ENCODE peak calls at places on chromosomes 7 and 10, in eight cellular contexts. One of them, this sample, is unnamed. For H3K4me1, the result is how much of the 10 kb centered on the place peaks cover.

GRCh38 chr7:91020611-91021385 is 243.4 kb upstream of the FZD1 start:
- DNase-seq in effector memory CD4-positive, alpha-beta T cell: no peak
- DNase-seq in fibroblast of lung: no peak
- DNase-seq in breast epithelium: no peak
- DNase-seq in left lung: no peak
- DNase-seq in mesendoderm: no peak
- DNase-seq in psoas muscle: peak
- DNase-seq in HCT116: no peak
- DNase-seq in this sample: no peak

GRCh38 chr10:43781480-43782361 is 133.0 kb upstream of the ZNF32 start:
- DNase-seq in effector memory CD4-positive, alpha-beta T cell: no peak
- DNase-seq in fibroblast of lung: no peak
- DNase-seq in breast epithelium: no peak
- DNase-seq in left lung: no peak
- DNase-seq in mesendoderm: peak
- DNase-seq in psoas muscle: no peak
- DNase-seq in HCT116: no peak
- DNase-seq in this sample: no peak

GRCh38 chr7:107816053-107816566 is 13.1 kb upstream of the SLC26A3 start:
- DNase-seq in effector memory CD4-positive, alpha-beta T cell: no peak
- DNase-seq in fibroblast of lung: no peak
- DNase-seq in breast epithelium: no peak
- DNase-seq in left lung: no peak
- DNase-seq in mesendoderm: no peak
- DNase-seq in psoas muscle: no peak
- DNase-seq in HCT116: no peak
- DNase-seq in this sample: no peak

GRCh38 chr10:79162861-79163662 is 94.3 kb downstream of the ZMIZ1 start:
- DNase-seq in effector memory CD4-positive, alpha-beta T cell: no peak
- DNase-seq in fibroblast of lung: no peak
- DNase-seq in breast epithelium: peak
- DNase-seq in left lung: no peak
- DNase-seq in mesendoderm: no peak
- DNase-seq in psoas muscle: peak
- DNase-seq in HCT116: no peak
- DNase-seq in this sample: peak

GRCh38 chr10:47238331-47239095 is 61.5 kb upstream of the GDF10 start:
- DNase-seq in effector memory CD4-positive, alpha-beta T cell: no peak
- DNase-seq in fibroblast of lung: no peak
- DNase-seq in breast epithelium: no peak
- DNase-seq in left lung: no peak
- DNase-seq in mesendoderm: no peak
- DNase-seq in psoas muscle: no peak
- DNase-seq in HCT116: no peak
- DNase-seq in this sample: no peak

GRCh38 chr10:11345224-11346054 is 266.0 kb downstream of the USP6NL start:
- DNase-seq in effector memory CD4-positive, alpha-beta T cell: no peak
- DNase-seq in fibroblast of lung: no peak
- DNase-seq in breast epithelium: no peak
- DNase-seq in left lung: peak
- DNase-seq in mesendoderm: peak
- DNase-seq in psoas muscle: no peak
- DNase-seq in HCT116: peak
- DNase-seq in this sample: no peak

GRCh38 chr10:6493521-6494451 is 86.3 kb downstream of the PRKCQ start:
- DNase-seq in effector memory CD4-positive, alpha-beta T cell: no peak
- DNase-seq in fibroblast of lung: peak
- DNase-seq in breast epithelium: no peak
- DNase-seq in left lung: no peak
- DNase-seq in mesendoderm: peak
- DNase-seq in psoas muscle: no peak
- DNase-seq in HCT116: no peak
- DNase-seq in this sample: peak

GRCh38 chr10:99396471-99396870 is 34.0 kb downstream of the GOT1 start:
- DNase-seq in effector memory CD4-positive, alpha-beta T cell: no peak
- DNase-seq in fibroblast of lung: peak
- DNase-seq in breast epithelium: no peak
- DNase-seq in left lung: no peak
- DNase-seq in mesendoderm: peak
- DNase-seq in psoas muscle: no peak
- DNase-seq in HCT116: no peak
- DNase-seq in this sample: no peak

GRCh38 chr10:116912162-116912561 is 62.9 kb downstream of the ENO4 start:
- DNase-seq in effector memory CD4-positive, alpha-beta T cell: no peak
- DNase-seq in fibroblast of lung: no peak
- DNase-seq in breast epithelium: no peak
- DNase-seq in left lung: no peak
- DNase-seq in mesendoderm: no peak
- DNase-seq in psoas muscle: no peak
- DNase-seq in HCT116: no peak
- DNase-seq in this sample: no peak

GRCh38 chr10:18450298-18450697 is 201.1 kb downstream of the NSUN6 start:
- DNase-seq in effector memory CD4-positive, alpha-beta T cell: no peak
- DNase-seq in fibroblast of lung: no peak
- DNase-seq in breast epithelium: no peak
- DNase-seq in left lung: no peak
- DNase-seq in mesendoderm: no peak
- DNase-seq in psoas muscle: no peak
- DNase-seq in HCT116: no peak
- DNase-seq in this sample: no peak

DNA sequence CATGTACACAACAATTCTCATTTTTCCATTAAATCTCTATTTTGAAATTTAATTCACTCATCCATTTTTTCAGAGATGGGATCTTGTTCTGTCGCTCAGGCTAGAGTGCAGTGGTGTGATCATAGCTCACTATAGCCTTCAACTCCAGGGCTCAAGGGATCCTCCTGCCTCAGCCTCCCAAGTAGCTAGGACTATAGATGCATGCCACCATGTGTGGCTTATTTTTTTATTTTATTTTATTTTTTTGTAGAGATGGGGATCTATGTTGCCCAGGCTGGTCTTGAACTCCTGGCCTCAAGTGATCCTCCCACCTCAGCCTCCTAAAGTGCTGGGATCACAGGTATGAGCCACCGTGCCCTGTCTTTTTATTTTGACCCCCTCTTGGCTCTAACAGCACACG is 203.8 kb upstream of the KLF14 start:
- DNase-seq in effector memory CD4-positive, alpha-beta T cell: no peak
- DNase-seq in fibroblast of lung: no peak
- DNase-seq in breast epithelium: no peak
- DNase-seq in left lung: no peak
- DNase-seq in mesendoderm: no peak
- DNase-seq in psoas muscle: no peak
- DNase-seq in HCT116: no peak
- DNase-seq in this sample: no peak
- H3K4me1 ChIP-seq in effector memory CD4-positive, alpha-beta T cell: under half
- H3K4me1 ChIP-seq in fibroblast of lung: under half
- H3K4me1 ChIP-seq in breast epithelium: under half
- H3K4me1 ChIP-seq in left lung: under half
- H3K4me1 ChIP-seq in mesendoderm: under half
- H3K4me1 ChIP-seq in psoas muscle: under half
- H3K4me1 ChIP-seq in HCT116: half or more
- H3K4me1 ChIP-seq in this sample: half or more

GRCh38 chr7:47449810-47450586 is 131.9 kb downstream of the TNS3 start:
- DNase-seq in effector memory CD4-positive, alpha-beta T cell: no peak
- DNase-seq in fibroblast of lung: peak
- DNase-seq in breast epithelium: no peak
- DNase-seq in left lung: no peak
- DNase-seq in mesendoderm: peak
- DNase-seq in psoas muscle: no peak
- DNase-seq in HCT116: no peak
- DNase-seq in this sample: no peak

GRCh38 chr7:47447621-47448349 is 134.1 kb downstream of the TNS3 start:
- DNase-seq in effector memory CD4-positive, alpha-beta T cell: no peak
- DNase-seq in fibroblast of lung: no peak
- DNase-seq in breast epithelium: no peak
- DNase-seq in left lung: no peak
- DNase-seq in mesendoderm: no peak
- DNase-seq in psoas muscle: no peak
- DNase-seq in HCT116: no peak
- DNase-seq in this sample: no peak

GRCh38 chr7:47448971-47449370 is 132.9 kb downstream of the TNS3 start:
- DNase-seq in effector memory CD4-positive, alpha-beta T cell: no peak
- DNase-seq in fibroblast of lung: no peak
- DNase-seq in breast epithelium: no peak
- DNase-seq in left lung: no peak
- DNase-seq in mesendoderm: no peak
- DNase-seq in psoas muscle: no peak
- DNase-seq in HCT116: no peak
- DNase-seq in this sample: no peak

GRCh38 chr7:47444376-47445098 is 137.4 kb downstream of the TNS3 start:
- DNase-seq in effector memory CD4-positive, alpha-beta T cell: no peak
- DNase-seq in fibroblast of lung: peak
- DNase-seq in breast epithelium: no peak
- DNase-seq in left lung: no peak
- DNase-seq in mesendoderm: peak
- DNase-seq in psoas muscle: no peak
- DNase-seq in HCT116: no peak
- DNase-seq in this sample: no peak

GRCh38 chr7:47446871-47447466 is 134.9 kb downstream of the TNS3 start:
- DNase-seq in effector memory CD4-positive, alpha-beta T cell: no peak
- DNase-seq in fibroblast of lung: no peak
- DNase-seq in breast epithelium: no peak
- DNase-seq in left lung: no peak
- DNase-seq in mesendoderm: no peak
- DNase-seq in psoas muscle: peak
- DNase-seq in HCT116: no peak
- DNase-seq in this sample: no peak
- H3K27ac ChIP-seq in effector memory CD4-positive, alpha-beta T cell: no peak
- H3K27ac ChIP-seq in fibroblast of lung: no peak
- H3K27ac ChIP-seq in breast epithelium: no peak
- H3K27ac ChIP-seq in left lung: no peak
- H3K27ac ChIP-seq in mesendoderm: no peak
- H3K27ac ChIP-seq in psoas muscle: peak
- H3K27ac ChIP-seq in HCT116: no peak
- H3K27ac ChIP-seq in this sample: no peak

DNA sequence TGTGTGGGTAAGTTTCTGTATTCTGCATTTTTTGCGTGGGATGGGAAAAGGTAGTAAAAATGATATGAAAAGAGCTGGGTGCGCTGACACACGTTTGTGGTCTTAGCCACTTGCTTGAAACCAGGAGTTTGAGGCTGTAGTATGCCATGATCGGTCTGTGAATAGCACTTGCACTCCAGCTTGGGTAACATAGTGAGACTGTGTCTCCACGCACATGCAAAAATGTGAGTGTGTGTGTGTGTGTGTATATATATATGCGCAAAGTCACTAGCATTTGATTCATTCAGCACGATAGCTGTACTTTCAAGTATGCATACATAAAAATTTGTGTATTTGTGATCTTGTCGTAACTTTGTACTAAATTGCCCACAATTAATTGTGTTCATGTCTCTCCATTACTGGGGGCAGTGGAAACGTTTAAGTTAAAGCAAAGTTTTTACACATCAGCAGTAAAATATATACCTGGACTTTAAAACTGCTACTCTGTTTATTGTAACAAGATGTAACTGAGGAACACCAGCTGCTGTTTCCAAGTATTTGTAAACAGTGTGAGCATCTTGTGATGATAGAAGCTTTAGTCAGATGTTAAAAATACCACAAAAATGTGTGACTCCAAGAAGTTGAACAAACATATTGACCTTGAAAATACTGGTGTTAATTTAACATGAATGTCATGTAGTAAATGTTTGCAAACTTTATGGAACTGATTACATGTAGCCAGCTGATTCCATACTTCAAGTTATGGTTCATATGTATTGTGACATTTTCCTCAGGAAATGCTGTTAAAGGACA is 1.6 kb downstream of the ZRANB1 start:
- DNase-seq in effector memory CD4-positive, alpha-beta T cell: no peak
- DNase-seq in fibroblast of lung: peak
- DNase-seq in breast epithelium: no peak
- DNase-seq in left lung: no peak
- DNase-seq in mesendoderm: no peak
- DNase-seq in psoas muscle: no peak
- DNase-seq in HCT116: peak
- DNase-seq in this sample: no peak
- H3K4me1 ChIP-seq in effector memory CD4-positive, alpha-beta T cell: under half
- H3K4me1 ChIP-seq in fibroblast of lung: under half
- H3K4me1 ChIP-seq in breast epithelium: under half
- H3K4me1 ChIP-seq in left lung: half or more
- H3K4me1 ChIP-seq in mesendoderm: under half
- H3K4me1 ChIP-seq in psoas muscle: half or more
- H3K4me1 ChIP-seq in HCT116: under half
- H3K4me1 ChIP-seq in this sample: under half

DNA sequence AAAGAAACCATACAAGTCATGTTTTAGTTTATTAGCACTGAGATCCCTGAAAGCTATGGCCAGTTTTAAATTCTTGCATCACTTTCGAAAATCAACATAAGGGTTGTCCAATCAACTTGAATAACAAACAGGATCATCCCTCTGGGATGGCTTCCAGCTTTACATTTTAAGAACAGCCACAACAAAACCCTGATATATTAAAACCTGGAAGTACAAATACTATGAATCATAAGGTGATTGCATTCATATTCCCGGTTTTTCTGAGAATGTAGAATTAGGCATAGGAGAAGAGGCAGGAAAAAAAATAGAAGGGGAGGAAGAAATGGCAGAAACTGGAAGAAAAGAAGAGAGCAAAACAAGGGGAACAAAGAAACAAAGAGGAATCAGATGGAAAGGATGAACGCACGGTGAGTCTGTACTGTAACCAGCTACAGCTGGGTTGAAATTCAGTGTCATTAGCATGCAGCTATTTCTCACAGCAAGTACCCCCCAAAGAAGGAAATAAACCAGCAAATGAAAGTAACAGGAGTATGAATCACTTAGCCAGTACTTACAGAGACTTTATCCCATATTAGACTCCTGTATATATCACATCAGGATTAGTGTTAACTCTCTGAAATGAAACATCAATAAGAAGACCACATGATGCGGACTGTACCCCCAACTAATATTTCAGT is 301.4 kb downstream of the RNLS start:
- DNase-seq in effector memory CD4-positive, alpha-beta T cell: no peak
- DNase-seq in fibroblast of lung: peak
- DNase-seq in breast epithelium: no peak
- DNase-seq in left lung: no peak
- DNase-seq in mesendoderm: no peak
- DNase-seq in psoas muscle: no peak
- DNase-seq in HCT116: no peak
- DNase-seq in this sample: no peak
- H3K27ac ChIP-seq in effector memory CD4-positive, alpha-beta T cell: no peak
- H3K27ac ChIP-seq in fibroblast of lung: peak
- H3K27ac ChIP-seq in breast epithelium: peak
- H3K27ac ChIP-seq in left lung: no peak
- H3K27ac ChIP-seq in mesendoderm: no peak
- H3K27ac ChIP-seq in psoas muscle: no peak
- H3K27ac ChIP-seq in HCT116: no peak
- H3K27ac ChIP-seq in this sample: no peak